ENCODE peak calls at places on chromosomes 6 and 20, in seven cellular contexts. One of them, this sample, is unnamed.

GRCh38 chr20:50558483-50558925 is 48.3 kb downstream of the PTPN1 start:
- DNase-seq in AG09319: peak
- DNase-seq in LNCaP clone FGC: no peak
- DNase-seq in CD8-positive, alpha-beta T cell: no peak
- DNase-seq in spleen: no peak
- DNase-seq in mesothelial cell of epicardium: no peak
- DNase-seq in A549: peak
- DNase-seq in this sample: peak

GRCh38 chr6:5906842-5907241 is 99.9 kb downstream of the NRN1 start:
- DNase-seq in AG09319: no peak
- DNase-seq in LNCaP clone FGC: no peak
- DNase-seq in CD8-positive, alpha-beta T cell: no peak
- DNase-seq in spleen: no peak
- DNase-seq in mesothelial cell of epicardium: no peak
- DNase-seq in A549: no peak
- DNase-seq in this sample: no peak

GRCh38 chr20:42986143-42986773 is 203.4 kb downstream of the PTPRT start:
- DNase-seq in AG09319: no peak
- DNase-seq in LNCaP clone FGC: no peak
- DNase-seq in CD8-positive, alpha-beta T cell: no peak
- DNase-seq in spleen: no peak
- DNase-seq in mesothelial cell of epicardium: no peak
- DNase-seq in A549: no peak
- DNase-seq in this sample: no peak

GRCh38 chr6:170020041-170020583 is 268.7 kb downstream of the ERMARD start:
- DNase-seq in AG09319: no peak
- DNase-seq in LNCaP clone FGC: no peak
- DNase-seq in CD8-positive, alpha-beta T cell: no peak
- DNase-seq in spleen: no peak
- DNase-seq in mesothelial cell of epicardium: no peak
- DNase-seq in A549: no peak
- DNase-seq in this sample: no peak

GRCh38 chr6:88573971-88574370 is 389.4 kb downstream of the RNGTT start:
- DNase-seq in AG09319: no peak
- DNase-seq in LNCaP clone FGC: no peak
- DNase-seq in CD8-positive, alpha-beta T cell: no peak
- DNase-seq in spleen: no peak
- DNase-seq in mesothelial cell of epicardium: no peak
- DNase-seq in A549: no peak
- DNase-seq in this sample: no peak

GRCh38 chr6:16521528-16521927 is 239.7 kb downstream of the ATXN1 start:
- DNase-seq in AG09319: no peak
- DNase-seq in LNCaP clone FGC: no peak
- DNase-seq in CD8-positive, alpha-beta T cell: no peak
- DNase-seq in spleen: no peak
- DNase-seq in mesothelial cell of epicardium: no peak
- DNase-seq in A549: no peak
- DNase-seq in this sample: no peak

GRCh38 chr6:111626446-111626845 is 20.8 kb upstream of the TRAF3IP2 start:
- DNase-seq in AG09319: no peak
- DNase-seq in LNCaP clone FGC: no peak
- DNase-seq in CD8-positive, alpha-beta T cell: no peak
- DNase-seq in spleen: no peak
- DNase-seq in mesothelial cell of epicardium: no peak
- DNase-seq in A549: no peak
- DNase-seq in this sample: no peak

GRCh38 chr6:26363882-26364825 is 844 bp upstream of the BTN3A2 start:
- DNase-seq in AG09319: no peak
- DNase-seq in LNCaP clone FGC: no peak
- DNase-seq in CD8-positive, alpha-beta T cell: no peak
- DNase-seq in spleen: no peak
- DNase-seq in mesothelial cell of epicardium: no peak
- DNase-seq in A549: no peak
- DNase-seq in this sample: no peak

GRCh38 chr6:154509421-154510143 is 903 bp downstream of the CNKSR3 start:
- DNase-seq in AG09319: no peak
- DNase-seq in LNCaP clone FGC: no peak
- DNase-seq in CD8-positive, alpha-beta T cell: no peak
- DNase-seq in spleen: peak
- DNase-seq in mesothelial cell of epicardium: peak
- DNase-seq in A549: no peak
- DNase-seq in this sample: peak

GRCh38 chr6:19333936-19334335 is 503.2 kb upstream of the ID4 start:
- DNase-seq in AG09319: no peak
- DNase-seq in LNCaP clone FGC: peak
- DNase-seq in CD8-positive, alpha-beta T cell: no peak
- DNase-seq in spleen: no peak
- DNase-seq in mesothelial cell of epicardium: no peak
- DNase-seq in A549: peak
- DNase-seq in this sample: no peak

GRCh38 chr6:10588562-10589428 is 67.6 kb downstream of the GCNT2 start:
- DNase-seq in AG09319: no peak
- DNase-seq in LNCaP clone FGC: no peak
- DNase-seq in CD8-positive, alpha-beta T cell: no peak
- DNase-seq in spleen: no peak
- DNase-seq in mesothelial cell of epicardium: no peak
- DNase-seq in A549: no peak
- DNase-seq in this sample: no peak

GRCh38 chr6:34181903-34182302 is 36.0 kb upstream of the GRM4 start:
- DNase-seq in AG09319: no peak
- DNase-seq in LNCaP clone FGC: no peak
- DNase-seq in CD8-positive, alpha-beta T cell: no peak
- DNase-seq in spleen: no peak
- DNase-seq in mesothelial cell of epicardium: no peak
- DNase-seq in A549: no peak
- DNase-seq in this sample: no peak

GRCh38 chr6:152598421-152598820 is 38.7 kb downstream of the SYNE1 start:
- DNase-seq in AG09319: no peak
- DNase-seq in LNCaP clone FGC: no peak
- DNase-seq in CD8-positive, alpha-beta T cell: no peak
- DNase-seq in spleen: no peak
- DNase-seq in mesothelial cell of epicardium: no peak
- DNase-seq in A549: no peak
- DNase-seq in this sample: no peak

GRCh38 chr6:152598858-152599537 is 38.2 kb downstream of the SYNE1 start:
- DNase-seq in AG09319: no peak
- DNase-seq in LNCaP clone FGC: no peak
- DNase-seq in CD8-positive, alpha-beta T cell: no peak
- DNase-seq in spleen: no peak
- DNase-seq in mesothelial cell of epicardium: no peak
- DNase-seq in A549: no peak
- DNase-seq in this sample: no peak

GRCh38 chr6:152596706-152597105 is 40.5 kb downstream of the SYNE1 start:
- DNase-seq in AG09319: no peak
- DNase-seq in LNCaP clone FGC: no peak
- DNase-seq in CD8-positive, alpha-beta T cell: no peak
- DNase-seq in spleen: no peak
- DNase-seq in mesothelial cell of epicardium: no peak
- DNase-seq in A549: no peak
- DNase-seq in this sample: no peak

GRCh38 chr6:152594726-152595125 is 42.4 kb downstream of the SYNE1 start:
- DNase-seq in AG09319: no peak
- DNase-seq in LNCaP clone FGC: no peak
- DNase-seq in CD8-positive, alpha-beta T cell: no peak
- DNase-seq in spleen: no peak
- DNase-seq in mesothelial cell of epicardium: no peak
- DNase-seq in A549: no peak
- DNase-seq in this sample: no peak

DNA sequence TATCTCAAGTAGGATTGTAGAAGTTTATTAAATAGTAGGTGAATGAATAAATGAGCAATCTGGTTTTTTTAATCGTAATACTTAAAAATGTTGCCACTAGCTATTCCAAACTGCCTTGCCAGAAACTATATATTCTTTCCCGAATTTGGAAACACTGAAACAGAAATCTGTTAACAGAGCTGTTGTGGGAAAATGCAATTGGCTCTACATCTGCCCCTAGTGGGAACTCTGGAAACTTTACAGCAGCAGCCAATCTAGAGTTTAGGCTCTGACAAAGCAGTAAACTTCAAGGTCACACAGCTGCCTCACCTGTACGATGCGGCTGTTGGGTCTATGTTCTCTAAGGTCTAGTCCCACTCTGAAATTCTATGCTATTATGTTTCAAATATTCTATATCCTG is 41.7 kb downstream of the SYNE1 start:
- DNase-seq in AG09319: no peak
- DNase-seq in LNCaP clone FGC: no peak
- DNase-seq in CD8-positive, alpha-beta T cell: no peak
- DNase-seq in spleen: no peak
- DNase-seq in mesothelial cell of epicardium: no peak
- DNase-seq in A549: peak
- DNase-seq in this sample: no peak
- TF ChIP-seq CTCF in AG09319: peak
- TF ChIP-seq CTCF in LNCaP clone FGC: peak
- TF ChIP-seq CTCF in CD8-positive, alpha-beta T cell: no peak
- TF ChIP-seq CTCF in spleen: no peak
- TF ChIP-seq CTCF in mesothelial cell of epicardium: no peak
- TF ChIP-seq CTCF in A549: no peak
- TF ChIP-seq CTCF in this sample: peak

GRCh38 chr6:45715508-45715803 is 300.2 kb downstream of the CLIC5 start:
- DNase-seq in AG09319: no peak
- DNase-seq in LNCaP clone FGC: no peak
- DNase-seq in CD8-positive, alpha-beta T cell: no peak
- DNase-seq in spleen: no peak
- DNase-seq in mesothelial cell of epicardium: no peak
- DNase-seq in A549: no peak
- DNase-seq in this sample: no peak

GRCh38 chr6:45717715-45718114 is 297.9 kb downstream of the CLIC5 start:
- DNase-seq in AG09319: no peak
- DNase-seq in LNCaP clone FGC: no peak
- DNase-seq in CD8-positive, alpha-beta T cell: no peak
- DNase-seq in spleen: no peak
- DNase-seq in mesothelial cell of epicardium: no peak
- DNase-seq in A549: no peak
- DNase-seq in this sample: no peak

GRCh38 chr6:45717027-45717426 is 298.6 kb downstream of the CLIC5 start:
- DNase-seq in AG09319: no peak
- DNase-seq in LNCaP clone FGC: no peak
- DNase-seq in CD8-positive, alpha-beta T cell: no peak
- DNase-seq in spleen: no peak
- DNase-seq in mesothelial cell of epicardium: no peak
- DNase-seq in A549: no peak
- DNase-seq in this sample: no peak

GRCh38 chr6:45713981-45714685 is 301.5 kb downstream of the CLIC5 start:
- DNase-seq in AG09319: no peak
- DNase-seq in LNCaP clone FGC: no peak
- DNase-seq in CD8-positive, alpha-beta T cell: no peak
- DNase-seq in spleen: no peak
- DNase-seq in mesothelial cell of epicardium: no peak
- DNase-seq in A549: no peak
- DNase-seq in this sample: no peak

DNA sequence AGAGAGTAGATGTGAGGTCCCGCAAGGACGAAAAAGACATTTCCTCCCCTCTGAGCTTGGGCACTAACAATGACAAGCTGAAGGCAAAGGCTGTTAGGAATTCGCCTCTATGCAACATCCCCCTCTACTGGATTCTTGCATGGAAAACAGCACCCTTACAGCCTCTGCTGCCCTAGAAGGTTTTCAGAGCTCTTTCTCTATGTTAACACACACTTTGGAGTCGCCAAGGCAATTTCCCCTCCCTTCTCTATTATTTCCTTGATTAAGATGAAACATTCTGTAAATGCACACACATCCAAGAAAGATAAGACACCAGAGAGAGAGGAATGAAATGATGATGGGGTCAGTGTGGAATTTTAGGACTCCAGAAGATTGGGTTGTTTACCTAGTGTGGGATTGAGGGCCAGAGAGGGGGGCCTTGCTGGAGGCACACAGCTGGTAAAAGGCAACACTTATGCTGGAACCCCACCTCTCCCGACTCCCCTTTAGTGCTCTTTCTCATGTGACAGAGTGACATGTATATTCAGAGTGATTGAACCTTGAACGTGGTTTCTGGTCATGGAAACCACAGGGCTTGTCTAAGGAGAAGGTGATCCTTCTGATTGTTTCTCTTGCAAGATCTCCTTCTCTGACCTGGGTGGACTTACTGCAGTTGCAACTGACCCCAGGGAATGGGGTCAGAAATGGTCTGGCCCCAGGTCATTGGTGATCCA is 300.7 kb downstream of the CLIC5 start:
- DNase-seq in AG09319: peak
- DNase-seq in LNCaP clone FGC: peak
- DNase-seq in CD8-positive, alpha-beta T cell: peak
- DNase-seq in spleen: no peak
- DNase-seq in mesothelial cell of epicardium: no peak
- DNase-seq in A549: peak
- DNase-seq in this sample: no peak
- TF ChIP-seq CTCF in AG09319: peak
- TF ChIP-seq CTCF in LNCaP clone FGC: peak
- TF ChIP-seq CTCF in CD8-positive, alpha-beta T cell: peak
- TF ChIP-seq CTCF in spleen: peak
- TF ChIP-seq CTCF in mesothelial cell of epicardium: no peak
- TF ChIP-seq CTCF in A549: peak
- TF ChIP-seq CTCF in this sample: peak

GRCh38 chr20:38338849-38339520 is 7.3 kb upstream of the LBP start:
- DNase-seq in AG09319: no peak
- DNase-seq in LNCaP clone FGC: no peak
- DNase-seq in CD8-positive, alpha-beta T cell: no peak
- DNase-seq in spleen: no peak
- DNase-seq in mesothelial cell of epicardium: no peak
- DNase-seq in A549: no peak
- DNase-seq in this sample: no peak
- TF ChIP-seq CTCF in AG09319: no peak
- TF ChIP-seq CTCF in LNCaP clone FGC: peak
- TF ChIP-seq CTCF in CD8-positive, alpha-beta T cell: no peak
- TF ChIP-seq CTCF in spleen: no peak
- TF ChIP-seq CTCF in mesothelial cell of epicardium: no peak
- TF ChIP-seq CTCF in A549: no peak
- TF ChIP-seq CTCF in this sample: no peak

DNA sequence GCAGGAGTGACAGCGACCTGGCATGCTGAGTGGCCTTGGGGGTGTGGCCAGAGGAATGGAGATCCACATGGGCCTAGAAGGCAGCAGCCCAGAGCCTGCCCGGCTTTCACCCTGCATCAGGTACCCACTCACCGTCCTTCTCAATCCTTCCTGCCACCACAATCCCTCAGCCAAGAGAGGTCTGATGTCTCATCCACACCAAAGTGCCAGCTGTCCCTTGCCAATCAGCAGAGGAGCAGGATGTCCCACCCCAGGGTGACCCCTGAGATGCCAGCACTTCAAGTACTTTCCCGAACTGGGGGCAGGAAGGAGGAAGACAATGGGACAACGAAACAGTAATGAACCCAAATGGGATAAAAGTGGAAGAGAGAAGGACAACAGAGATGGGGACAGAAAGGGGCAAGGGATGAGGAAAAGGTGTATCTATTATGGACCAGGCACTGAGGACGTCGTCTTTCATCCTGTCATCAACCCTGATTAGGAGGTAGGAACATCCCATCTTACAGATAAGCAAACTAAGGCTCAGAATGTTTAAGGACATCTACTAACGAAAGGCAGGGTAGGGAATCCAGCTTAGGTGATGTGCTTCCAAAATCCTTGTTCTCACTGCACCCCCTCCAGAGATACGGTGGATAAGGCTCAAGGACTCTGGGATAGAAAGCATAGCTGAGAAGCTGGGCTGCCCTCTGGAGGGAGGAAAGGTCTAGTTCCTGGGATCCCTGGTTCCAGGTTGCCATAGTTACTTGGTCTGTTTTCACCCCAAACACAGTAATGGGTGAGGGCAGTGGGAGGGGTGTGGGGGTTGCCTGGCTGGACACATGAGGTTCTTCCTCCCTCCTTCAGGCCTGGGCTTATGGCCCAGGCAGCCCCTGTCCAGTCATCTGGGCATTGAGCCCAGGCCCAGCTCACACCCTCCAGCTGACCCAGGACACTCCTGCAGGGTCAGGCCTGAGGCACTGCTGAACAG is 4.5 kb upstream of the TNXB start:
- DNase-seq in AG09319: peak
- DNase-seq in LNCaP clone FGC: no peak
- DNase-seq in CD8-positive, alpha-beta T cell: no peak
- DNase-seq in spleen: peak
- DNase-seq in mesothelial cell of epicardium: no peak
- DNase-seq in A549: peak
- DNase-seq in this sample: peak
- TF ChIP-seq CTCF in AG09319: peak
- TF ChIP-seq CTCF in LNCaP clone FGC: no peak
- TF ChIP-seq CTCF in CD8-positive, alpha-beta T cell: no peak
- TF ChIP-seq CTCF in spleen: no peak
- TF ChIP-seq CTCF in mesothelial cell of epicardium: no peak
- TF ChIP-seq CTCF in A549: no peak
- TF ChIP-seq CTCF in this sample: peak